ENCODE peak calls at places on chromosomes 3 and 15, in five cellular contexts. N, P, D, L and U are unnamed samples.

GRCh38 chr3:29577250-29577649 is 296.4 kb downstream of the RBMS3 start:
- DNase-seq in P (no peak), N (no peak), L (no peak), D (no peak), U (no peak)

GRCh38 chr15:99707481-99708270 is 25.6 kb downstream of the LYSMD4 start:
- DNase-seq in P (no peak), N (no peak), D (no peak), L (no peak), U (no peak)

GRCh38 chr15:63389902-63390301 is 8.3 kb upstream of the CA12 start:
- DNase-seq in L (no peak), P (peak), D (peak), N (no peak), U (no peak)

GRCh38 chr3:186427627-186428026 is 65.6 kb upstream of the DGKG start:
- DNase-seq in P (no peak), D (no peak), L (no peak), N (no peak), U (no peak)

GRCh38 chr15:55074431-55074830 is 122.3 kb downstream of the RSL24D1 start:
- DNase-seq in L (no peak), P (no peak), D (no peak), N (no peak), U (no peak)

GRCh38 chr3:177521305-177521704 is 324.0 kb upstream of the TBL1XR1 start:
- DNase-seq in L (peak), D (peak), P (peak), N (no peak), U (no peak)

GRCh38 chr15:76012021-76012551 is at the start of gene NRG4:
- DNase-seq in D (no peak), N (no peak), L (no peak), P (no peak), U (no peak)

GRCh38 chr15:56492786-56493555 is 28.0 kb upstream of the MNS1 start:
- DNase-seq in L (no peak), N (no peak), D (no peak), P (no peak), U (peak)

GRCh38 chr15:52379395-52380111 is 83.9 kb upstream of the MYO5C start:
- DNase-seq in L (no peak), P (no peak), N (no peak), D (no peak), U (no peak)

GRCh38 chr15:29672923-29673809 is 149.1 kb downstream of the TJP1 start:
- DNase-seq in D (no peak), L (no peak), N (no peak), P (no peak), U (no peak)

GRCh38 chr3:120029749-120030148 is 64.5 kb downstream of the GSK3B start:
- DNase-seq in L (no peak), P (no peak), D (no peak), N (no peak), U (no peak)